ENCODE peak calls at places on chromosomes 3 and 15, in seven cellular contexts. S is uterus, T is adrenal gland, P is K562, Q is A549, L is IMR-90, W is esophagus squamous epithelium. H is an unnamed sample.

GRCh38 chr3:177410734-177411133 is 213.5 kb upstream of the TBL1XR1 start:
- DNase-seq in W (no peak), P (no peak), Q (no peak), L (no peak), S (no peak), T (no peak), H (peak)

GRCh38 chr3:134751831-134752230 is 43.2 kb upstream of the EPHB1 start:
- DNase-seq in Q (no peak), S (no peak), P (no peak), W (no peak), L (no peak), T (no peak), H (no peak)

GRCh38 chr15:100710744-100711478 is 108.5 kb downstream of the ASB7 start:
- DNase-seq in L (no peak), W (no peak), Q (no peak), P (no peak), T (peak), S (peak), H (no peak)

GRCh38 chr3:39540162-39540921 is 72.9 kb downstream of the MOBP start:
- DNase-seq in T (no peak), L (no peak), Q (no peak), W (no peak), P (no peak), S (no peak), H (no peak)

GRCh38 chr3:28699283-28699682 is 350.7 kb upstream of the AZI2 start:
- DNase-seq in W (no peak), Q (no peak), S (no peak), L (no peak), T (no peak), P (no peak), H (no peak)

GRCh38 chr3:131491775-131492174 is 11.0 kb downstream of the MRPL3 start:
- DNase-seq in L (peak), T (no peak), W (no peak), S (no peak), P (no peak), Q (no peak), H (no peak)

GRCh38 chr15:78638658-78639314 is 2.2 kb downstream of the CHRNB4 start:
- DNase-seq in Q (peak), S (no peak), W (no peak), P (peak), L (peak), T (peak), H (peak)

GRCh38 chr3:167631471-167631870 is 22.3 kb downstream of the WDR49 start:
- DNase-seq in Q (no peak), W (no peak), P (no peak), L (no peak), T (no peak), S (no peak), H (no peak)

GRCh38 chr15:85381850-85382751 is 1.7 kb downstream of the AKAP13 start:
- DNase-seq in W (no peak), S (no peak), P (no peak), T (no peak), Q (no peak), L (no peak), H (no peak)

GRCh38 chr3:71733319-71733718 is 8.1 kb upstream of the EIF4E3 start:
- DNase-seq in T (no peak), Q (no peak), L (no peak), W (no peak), P (no peak), S (no peak), H (no peak)

GRCh38 chr3:161239700-161240099 is 18.6 kb downstream of the NMD3 start:
- DNase-seq in Q (no peak), P (no peak), L (peak), S (no peak), T (no peak), W (no peak), H (no peak)

GRCh38 chr3:153051427-153052095 is 110.5 kb upstream of the RAP2B start:
- DNase-seq in P (peak), S (no peak), L (peak), Q (peak), W (no peak), T (no peak), H (peak)

GRCh38 chr3:137641879-137642278 is 122.2 kb upstream of the SOX14 start:
- DNase-seq in Q (no peak), S (no peak), W (no peak), L (no peak), T (no peak), P (no peak), H (no peak)

GRCh38 chr15:39781147-39781966 is 1.3 kb downstream of the FSIP1 start:
- DNase-seq in P (no peak), L (no peak), T (no peak), W (no peak), S (no peak), Q (no peak), H (no peak)

GRCh38 chr15:90697180-90697579 is 20.0 kb upstream of the BLM start:
- DNase-seq in T (peak), S (no peak), W (no peak), L (no peak), Q (no peak), P (no peak), H (no peak)

GRCh38 chr15:73787621-73788020 is 34.5 kb upstream of the INSYN1 start:
- DNase-seq in W (no peak), T (no peak), L (no peak), S (no peak), P (no peak), Q (no peak), H (no peak)

GRCh38 chr3:156978471-156978961 is 152.4 kb downstream of the LEKR1 start:
- DNase-seq in Q (no peak), S (no peak), L (peak), W (no peak), P (no peak), T (no peak), H (no peak)

GRCh38 chr3:20680990-20681628 is 495.1 kb upstream of the SGO1 start:
- DNase-seq in L (no peak), S (no peak), Q (no peak), P (no peak), T (no peak), W (no peak), H (no peak)

GRCh38 chr15:68700395-68701123 is 120.1 kb downstream of the ANP32A start:
- DNase-seq in W (no peak), Q (no peak), T (peak), P (no peak), S (peak), L (peak), H (peak)

GRCh38 chr3:140219923-140220452 is 285.0 kb downstream of the CLSTN2 start:
- DNase-seq in T (no peak), S (no peak), W (no peak), L (no peak), P (peak), Q (no peak), H (no peak)

GRCh38 chr15:88258021-88258641 is 1.6 kb upstream of the NTRK3 start:
- DNase-seq in L (no peak), Q (peak), T (no peak), P (peak), W (no peak), S (no peak), H (no peak)

GRCh38 chr3:59783468-59783988 is 733.7 kb upstream of the CFAP20DC start:
- DNase-seq in Q (no peak), T (no peak), W (no peak), L (no peak), S (no peak), P (no peak), H (no peak)

GRCh38 chr3:73523661-73524060 is 101.1 kb downstream of the PDZRN3 start:
- DNase-seq in S (no peak), Q (no peak), W (no peak), L (no peak), P (no peak), T (no peak), H (no peak)

GRCh38 chr15:28125673-28126651 is 26.8 kb upstream of the OCA2 start:
- DNase-seq in P (peak), S (no peak), W (no peak), L (peak), T (no peak), Q (peak), H (no peak)

GRCh38 chr3:98008751-98009373 is 26.3 kb downstream of the GABRR3 start:
- DNase-seq in L (no peak), S (no peak), P (no peak), T (no peak), Q (no peak), W (no peak), H (no peak)

GRCh38 chr3:123098411-123099330 is 31.8 kb downstream of the PDIA5 start:
- DNase-seq in W (no peak), S (no peak), P (no peak), T (no peak), Q (no peak), L (no peak), H (peak)

GRCh38 chr3:197615430-197615829 is 59.7 kb upstream of the BDH1 start:
- DNase-seq in T (no peak), S (no peak), Q (no peak), W (no peak), L (no peak), P (no peak), H (no peak)

DNA sequence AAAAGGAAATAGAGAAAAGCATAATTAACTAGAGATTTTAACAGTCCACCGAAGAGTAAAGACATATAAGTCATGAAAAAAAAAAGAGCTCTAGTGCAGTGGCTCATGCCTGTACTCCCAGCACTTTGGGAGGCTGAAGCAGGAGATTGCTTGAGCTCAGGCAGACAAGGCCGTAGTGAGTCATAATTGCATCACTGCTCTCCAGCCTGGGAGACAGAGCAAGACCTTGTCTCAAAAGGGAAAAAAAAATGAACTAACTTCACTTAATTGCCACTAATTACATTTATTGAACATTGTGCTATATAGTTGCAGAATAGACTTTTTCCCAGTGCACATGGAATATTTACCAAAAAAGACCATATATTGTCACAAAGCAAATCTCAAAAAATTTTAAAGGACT is 221.8 kb downstream of the CBLB start:
- DNase-seq in T (peak), W (no peak), S (no peak), P (peak), Q (no peak), L (peak), H (no peak)
- TF ChIP-seq CTCF in T (no peak), W (no peak), S (no peak), P (no peak), Q (no peak), L (no peak), H (no peak)

GRCh38 chr3:194140520-194141414 is 4.8 kb downstream of the HES1 start:
- DNase-seq in S (peak), Q (no peak), T (peak), W (no peak), L (no peak), P (peak), H (peak)

GRCh38 chr3:194139977-194140351 is 4.0 kb downstream of the HES1 start:
- DNase-seq in L (peak), W (no peak), T (no peak), S (no peak), Q (no peak), P (no peak), H (no peak)

GRCh38 chr3:194142156-194142910 is 6.4 kb downstream of the HES1 start:
- DNase-seq in L (no peak), S (peak), Q (no peak), W (no peak), T (no peak), P (peak), H (no peak)

GRCh38 chr3:194139085-194139976 is 3.4 kb downstream of the HES1 start:
- DNase-seq in Q (no peak), W (no peak), P (peak), T (no peak), L (peak), S (peak), H (no peak)

DNA sequence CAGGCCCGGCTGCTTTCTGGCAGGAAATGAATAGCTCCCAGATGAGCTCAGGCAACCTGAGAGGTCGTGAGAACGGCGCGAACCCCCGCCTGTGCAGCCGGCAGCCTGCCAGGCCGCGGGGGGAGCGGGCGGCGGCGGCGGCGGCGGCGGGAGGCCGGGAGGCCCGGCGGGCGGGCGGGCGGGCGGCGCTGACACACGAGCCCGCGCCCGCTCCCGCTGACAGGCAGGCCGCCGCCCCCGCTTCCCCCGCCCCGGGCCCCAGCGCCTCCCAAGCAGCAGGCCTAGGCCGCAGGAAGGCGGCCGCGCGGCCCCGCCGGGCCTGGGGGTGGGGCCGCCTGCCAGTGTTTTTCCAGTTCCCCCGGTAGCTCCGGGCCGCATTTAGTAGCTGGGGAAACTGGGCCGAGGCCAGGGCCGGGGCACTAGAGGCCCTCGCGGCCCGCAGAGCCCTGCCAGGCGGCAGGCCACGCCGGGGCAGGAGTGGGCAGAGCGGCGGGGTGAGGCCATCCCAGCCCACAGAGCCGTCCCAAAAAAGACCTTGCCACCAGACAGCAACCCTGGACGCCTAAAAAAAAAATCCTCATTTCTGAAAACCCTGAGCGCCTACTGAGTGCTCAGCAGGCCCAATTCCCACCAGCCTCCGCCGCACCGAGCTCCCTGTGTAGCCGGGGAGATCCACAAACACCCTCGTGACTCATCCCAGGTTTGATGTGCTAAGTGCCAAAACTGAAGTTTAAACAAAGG is 5.6 kb downstream of the HES1 start:
- DNase-seq in T (peak), W (no peak), S (peak), P (peak), L (peak), Q (peak), H (peak)
- TF ChIP-seq POLR2A in T (no peak), W (no peak), S (no peak), P (peak), L (no peak), Q (no peak), H (peak)

GRCh38 chr15:81274932-81275341 is 49.0 kb downstream of the STARD5 start:
- DNase-seq in W (no peak), L (peak), Q (peak), P (peak), S (peak), T (peak), H (peak)
- TF ChIP-seq CTCF in W (peak), L (peak), Q (peak), P (peak), S (peak), T (peak), H (peak)

DNA sequence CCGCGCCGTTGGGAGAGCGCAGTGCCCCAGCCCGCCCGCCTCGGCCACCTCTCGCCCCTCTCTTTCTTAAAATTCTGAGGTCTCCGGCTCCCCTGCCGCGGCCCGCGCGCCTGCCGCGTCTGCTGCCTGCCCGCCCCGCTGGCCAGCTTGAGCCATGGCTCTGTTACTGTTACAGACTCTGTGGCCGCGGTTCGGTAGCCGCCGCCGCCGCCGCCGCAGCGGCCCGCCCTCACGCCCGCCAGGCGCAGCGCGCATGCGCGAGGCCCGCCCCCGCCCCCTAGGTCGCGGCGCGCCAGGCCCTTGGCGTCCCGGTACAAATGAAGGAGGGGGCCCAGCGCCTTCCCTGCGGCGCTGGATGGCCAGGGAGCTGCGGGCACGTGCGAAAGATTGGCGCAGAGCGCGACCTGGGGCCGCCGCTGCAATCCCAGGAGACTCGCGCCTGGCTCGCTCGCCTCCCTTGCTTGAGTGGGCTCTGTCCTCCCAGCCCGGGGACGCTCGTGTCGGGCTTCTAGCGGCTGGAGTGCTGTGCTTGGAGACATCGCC is at the start of gene ONECUT1:
- DNase-seq in Q (peak), L (peak), T (no peak), P (peak), W (no peak), S (no peak), H (peak)
- TF ChIP-seq POLR2A in Q (peak), L (no peak), T (no peak), P (no peak), W (no peak), S (no peak), H (no peak)

H was measured in transverse colon.